ENCODE peak calls at places on chromosomes 12 and 14, in four cellular contexts. V is CD4-positive, CD25-positive, alpha-beta regulatory T cell; M is pancreas; U is fibroblast of lung. R is an unnamed sample. For H3K9me3, the result is how much of the 10 kb centered on the place peaks cover.

GRCh38 chr12:128942960-128943477 is 89.7 kb downstream of the GLT1D1 start:
- DNase-seq in V (no peak), M (no peak), U (no peak), R (no peak)

GRCh38 chr14:55579724-55580400 is at the start of gene KTN1:
- DNase-seq in V (peak), M (peak), U (peak), R (peak)

GRCh38 chr14:23442721-23443356 is 7.4 kb upstream of the MYH7 start:
- DNase-seq in V (no peak), M (no peak), U (no peak), R (no peak)

GRCh38 chr12:32671930-32672785 is 6.9 kb upstream of the DNM1L start:
- DNase-seq in V (no peak), M (peak), U (peak), R (no peak)

GRCh38 chr12:3132636-3133409 is 55.6 kb downstream of the TSPAN9 start:
- DNase-seq in V (no peak), M (no peak), U (peak), R (no peak)

GRCh38 chr14:29242755-29243340 is 476.3 kb downstream of the FOXG1 start:
- DNase-seq in V (no peak), M (no peak), U (no peak), R (no peak)

GRCh38 chr14:95943699-95944098 is 67.1 kb downstream of the TUNAR start:
- DNase-seq in V (no peak), M (no peak), U (no peak), R (no peak)

GRCh38 chr12:55736780-55737580 is 5.9 kb upstream of the GDF11 start:
- DNase-seq in V (peak), M (peak), U (peak), R (peak)

GRCh38 chr12:32183646-32184045 is 77.0 kb downstream of the BICD1 start:
- DNase-seq in V (no peak), M (no peak), U (no peak), R (no peak)

GRCh38 chr12:108241961-108242360 is 97.2 kb downstream of the CMKLR1 start:
- DNase-seq in V (no peak), M (no peak), U (no peak), R (no peak)

GRCh38 chr14:75578099-75578785 is at the start of gene FLVCR2:
- DNase-seq in V (peak), M (peak), U (peak), R (peak)

GRCh38 chr14:75577090-75577489 is 1.3 kb upstream of the FLVCR2 start:
- DNase-seq in V (no peak), M (no peak), U (no peak), R (no peak)

GRCh38 chr14:75578786-75579781 is 664 bp downstream of the FLVCR2 start:
- DNase-seq in V (no peak), M (no peak), U (peak), R (no peak)

GRCh38 chr14:75577724-75578098 is 709 bp upstream of the FLVCR2 start:
- DNase-seq in V (peak), M (peak), U (peak), R (peak)

DNA sequence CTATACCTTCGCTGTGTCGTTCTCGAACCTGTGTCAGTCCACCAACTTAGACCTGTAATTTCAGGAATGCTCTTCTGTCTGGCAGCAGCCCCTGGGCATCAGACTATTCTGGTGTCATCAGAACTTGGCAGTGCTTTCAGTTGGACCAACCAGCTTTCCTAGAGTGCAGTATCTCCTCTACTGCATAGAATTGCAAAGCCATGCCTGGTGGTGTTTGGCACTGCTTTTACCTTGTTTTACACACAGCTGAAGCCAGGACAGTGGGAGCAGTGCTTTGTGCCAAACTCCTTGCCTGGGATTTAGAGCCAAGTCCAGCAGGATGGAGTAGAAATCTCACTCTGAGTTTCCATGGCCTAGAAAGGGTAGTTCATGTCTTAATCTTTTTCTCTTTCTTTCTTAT is 1.5 kb downstream of the FLVCR2 start:
- DNase-seq in V (no peak), M (no peak), U (peak), R (no peak)
- H3K27ac ChIP-seq in V (no peak), M (no peak), U (no peak), R (no peak)

DNA sequence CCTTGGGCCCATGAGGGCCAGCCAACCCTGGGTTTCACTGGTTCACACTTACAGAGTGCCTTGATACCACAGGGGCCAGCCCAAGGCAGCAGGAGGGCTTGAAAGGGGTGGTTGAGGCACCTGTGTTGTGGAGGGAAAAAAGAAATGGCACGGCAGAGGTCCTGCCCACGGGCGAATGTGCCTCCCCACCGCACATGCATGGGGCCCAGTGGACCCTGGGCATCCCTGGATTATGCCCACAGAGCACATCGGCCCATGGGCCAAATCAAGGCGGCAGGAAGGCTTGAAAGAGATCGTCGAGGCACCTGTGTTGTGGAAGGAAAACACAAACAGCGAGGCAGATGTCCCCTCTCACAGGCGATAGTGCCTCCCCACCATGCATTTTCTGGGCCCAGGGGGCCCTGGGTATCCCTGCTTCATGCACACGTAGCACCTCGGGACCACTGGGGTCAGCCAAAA is 378.2 kb downstream of the ALG10 start:
- DNase-seq in V (no peak), M (no peak), U (no peak), R (no peak)
- H3K9me3 ChIP-seq in V (half or more), M (under half), U (under half), R (under half)

GRCh38 chr14:102362084-102362483 is 606 bp downstream of the CINP start:
- DNase-seq in V (peak), M (no peak), U (peak), R (peak)
- H3K27ac ChIP-seq in V (peak), M (peak), U (peak), R (peak)

GRCh38 chr12:52805000-52805399 is 8.9 kb downstream of the KRT4 start:
- DNase-seq in V (no peak), M (no peak), U (no peak), R (no peak)
- H3K9me3 ChIP-seq in V (under half), M (under half), U (under half), R (under half)

GRCh38 chr12:15201456-15201855 is 19.8 kb downstream of the RERG start:
- DNase-seq in V (no peak), M (no peak), U (no peak), R (no peak)

GRCh38 chr12:15199886-15200285 is 21.3 kb downstream of the RERG start:
- DNase-seq in V (no peak), M (no peak), U (peak), R (no peak)

GRCh38 chr12:15196221-15196620 is 25.0 kb downstream of the RERG start:
- DNase-seq in V (no peak), M (no peak), U (no peak), R (no peak)

GRCh38 chr12:15196678-15197267 is 24.4 kb downstream of the RERG start:
- DNase-seq in V (no peak), M (no peak), U (no peak), R (no peak)

GRCh38 chr12:15200703-15201102 is 20.5 kb downstream of the RERG start:
- DNase-seq in V (no peak), M (no peak), U (no peak), R (no peak)
- H3K27ac ChIP-seq in V (no peak), M (no peak), U (no peak), R (no peak)

R was measured in effector memory CD4-positive, alpha-beta T cell.